ENCODE peak calls at places on chromosomes 6 and 20, in five cellular contexts. Z is T-helper 2 cell, K is MCF 10A, O is anterior cingulate cortex, F is HTR-8/SVneo. T is an unnamed sample.

GRCh38 chr20:61940491-61940890 is 125.2 kb downstream of the TAF4 start:
- DNase-seq in Z (no peak), K (no peak), O (no peak), F (no peak), T (no peak)

GRCh38 chr6:88670369-88670768 is 293.0 kb downstream of the RNGTT start:
- DNase-seq in K (no peak), O (no peak), F (no peak), Z (no peak), T (no peak)

GRCh38 chr20:47725248-47725973 is 59.9 kb downstream of the SULF2 start:
- DNase-seq in F (peak), Z (peak), O (peak), K (peak), T (peak)

GRCh38 chr6:15413558-15414257 is 167.8 kb downstream of the JARID2 start:
- DNase-seq in F (no peak), K (no peak), Z (no peak), O (no peak), T (no peak)

GRCh38 chr6:33976425-33977360 is 169.2 kb downstream of the GRM4 start:
- DNase-seq in K (no peak), F (no peak), O (no peak), Z (no peak), T (no peak)

GRCh38 chr6:115838763-115839401 is 221.8 kb downstream of the FRK start:
- DNase-seq in O (no peak), K (peak), Z (no peak), F (peak), T (peak)

GRCh38 chr6:117505337-117505736 is 22.9 kb downstream of the DCBLD1 start:
- DNase-seq in K (no peak), Z (no peak), O (no peak), F (no peak), T (no peak)

GRCh38 chr20:10344953-10345352 is 89.1 kb downstream of the MKKS start:
- DNase-seq in O (no peak), Z (no peak), K (no peak), F (no peak), T (no peak)

GRCh38 chr6:81938991-81939773 is 186.7 kb upstream of the TENT5A start:
- DNase-seq in Z (no peak), K (no peak), F (no peak), O (no peak), T (no peak)

GRCh38 chr6:12150812-12151432 is 138.8 kb downstream of the HIVEP1 start:
- DNase-seq in K (peak), F (peak), Z (no peak), O (peak), T (peak)

GRCh38 chr6:140043357-140043756 is 668.9 kb upstream of the CITED2 start:
- DNase-seq in F (peak), K (peak), Z (no peak), O (no peak), T (no peak)

GRCh38 chr20:44407402-44408184 is 52.1 kb downstream of the HNF4A start:
- DNase-seq in K (peak), F (peak), O (no peak), Z (no peak), T (no peak)

GRCh38 chr6:146041282-146041681 is 12.4 kb downstream of the GRM1 start:
- DNase-seq in K (peak), O (no peak), F (no peak), Z (no peak), T (no peak)

GRCh38 chr6:95599691-95600090 is 22.4 kb downstream of the MANEA start:
- DNase-seq in K (no peak), F (no peak), Z (no peak), O (no peak), T (no peak)

GRCh38 chr20:4876731-4877130 is 124.6 kb downstream of the SLC23A2 start:
- DNase-seq in F (no peak), Z (no peak), K (no peak), O (no peak), T (no peak)

GRCh38 chr20:63547484-63548480 is at the start of gene SRMS:
- DNase-seq in Z (no peak), O (no peak), F (no peak), K (peak), T (no peak)

T was measured in midbrain.